ENCODE peak calls at places on chromosomes 13 and 19, in five cellular contexts. One of them, this sample, is unnamed. For H3K4me1, the result is how much of the 10 kb centered on the place peaks cover.

GRCh38 chr19:56476671-56477428 is at the start of gene ZNF667:
- DNase-seq in MM.1S: no peak
- DNase-seq in A549: no peak
- DNase-seq in SK-N-SH: peak
- DNase-seq in PC-3: peak
- DNase-seq in this sample: no peak

GRCh38 chr19:43667524-43668405 is 2.2 kb downstream of the PLAUR start:
- DNase-seq in MM.1S: no peak
- DNase-seq in A549: no peak
- DNase-seq in PC-3: no peak
- DNase-seq in SK-N-SH: no peak
- DNase-seq in this sample: no peak

GRCh38 chr13:28059214-28059613 is 41.2 kb downstream of the FLT3 start:
- DNase-seq in A549: peak
- DNase-seq in PC-3: peak
- DNase-seq in MM.1S: peak
- DNase-seq in SK-N-SH: peak
- DNase-seq in this sample: peak

GRCh38 chr13:114067381-114067885 is 65.0 kb downstream of the RASA3 start:
- DNase-seq in SK-N-SH: no peak
- DNase-seq in PC-3: peak
- DNase-seq in A549: no peak
- DNase-seq in MM.1S: peak
- DNase-seq in this sample: peak

GRCh38 chr19:48190288-48191284 is 20.1 kb downstream of the ZSWIM9 start:
- DNase-seq in PC-3: peak
- DNase-seq in MM.1S: no peak
- DNase-seq in SK-N-SH: no peak
- DNase-seq in A549: peak
- DNase-seq in this sample: peak

GRCh38 chr19:33052352-33052972 is 12.2 kb downstream of the RHPN2 start:
- DNase-seq in A549: peak
- DNase-seq in MM.1S: no peak
- DNase-seq in PC-3: peak
- DNase-seq in SK-N-SH: no peak
- DNase-seq in this sample: no peak

GRCh38 chr13:114008964-114009589 is 35.2 kb upstream of the C13orf46 start:
- DNase-seq in SK-N-SH: no peak
- DNase-seq in A549: no peak
- DNase-seq in MM.1S: no peak
- DNase-seq in PC-3: no peak
- DNase-seq in this sample: no peak

GRCh38 chr13:44385847-44386246 is 12.2 kb downstream of the SERP2 start:
- DNase-seq in SK-N-SH: no peak
- DNase-seq in A549: no peak
- DNase-seq in MM.1S: no peak
- DNase-seq in PC-3: no peak
- DNase-seq in this sample: no peak

GRCh38 chr19:14473915-14474578 is 1.1 kb downstream of the PTGER1 start:
- DNase-seq in A549: no peak
- DNase-seq in MM.1S: no peak
- DNase-seq in SK-N-SH: peak
- DNase-seq in PC-3: peak
- DNase-seq in this sample: no peak

GRCh38 chr13:98768522-98768921 is 16.1 kb upstream of the SLC15A1 start:
- DNase-seq in A549: no peak
- DNase-seq in SK-N-SH: no peak
- DNase-seq in PC-3: no peak
- DNase-seq in MM.1S: no peak
- DNase-seq in this sample: no peak

GRCh38 chr13:50248537-50249521 is 233.6 kb downstream of the KCNRG start:
- DNase-seq in PC-3: no peak
- DNase-seq in SK-N-SH: no peak
- DNase-seq in A549: no peak
- DNase-seq in MM.1S: no peak
- DNase-seq in this sample: peak

GRCh38 chr13:113581871-113582270 is 2.7 kb upstream of the TFDP1 start:
- DNase-seq in PC-3: no peak
- DNase-seq in MM.1S: no peak
- DNase-seq in SK-N-SH: no peak
- DNase-seq in A549: no peak
- DNase-seq in this sample: no peak

GRCh38 chr19:28980236-28980868 is 232.6 kb downstream of the UQCRFS1 start:
- DNase-seq in A549: peak
- DNase-seq in SK-N-SH: no peak
- DNase-seq in PC-3: no peak
- DNase-seq in MM.1S: no peak
- DNase-seq in this sample: no peak

GRCh38 chr13:39942177-39942900 is 286.9 kb downstream of the COG6 start:
- DNase-seq in MM.1S: no peak
- DNase-seq in A549: no peak
- DNase-seq in PC-3: no peak
- DNase-seq in SK-N-SH: no peak
- DNase-seq in this sample: no peak

GRCh38 chr13:60019119-60019993 is 144.4 kb downstream of the DIAPH3 start:
- DNase-seq in PC-3: no peak
- DNase-seq in A549: no peak
- DNase-seq in SK-N-SH: no peak
- DNase-seq in MM.1S: peak
- DNase-seq in this sample: peak

GRCh38 chr19:50485284-50485955 is 8.8 kb upstream of the GARIN5A start:
- DNase-seq in PC-3: no peak
- DNase-seq in MM.1S: no peak
- DNase-seq in A549: no peak
- DNase-seq in SK-N-SH: no peak
- DNase-seq in this sample: no peak

GRCh38 chr13:113448885-113449692 is 4.2 kb downstream of the ADPRHL1 start:
- DNase-seq in A549: peak
- DNase-seq in SK-N-SH: no peak
- DNase-seq in PC-3: peak
- DNase-seq in MM.1S: no peak
- DNase-seq in this sample: peak

GRCh38 chr19:28985201-28985600 is 227.8 kb downstream of the UQCRFS1 start:
- DNase-seq in SK-N-SH: no peak
- DNase-seq in PC-3: no peak
- DNase-seq in MM.1S: no peak
- DNase-seq in A549: no peak
- DNase-seq in this sample: no peak

GRCh38 chr19:10352764-10353671 is 13.6 kb upstream of the ICAM3 start:
- DNase-seq in PC-3: no peak
- DNase-seq in MM.1S: no peak
- DNase-seq in SK-N-SH: no peak
- DNase-seq in A549: no peak
- DNase-seq in this sample: no peak

GRCh38 chr19:56076413-56076998 is 44.6 kb downstream of the ZNF787 start:
- DNase-seq in SK-N-SH: peak
- DNase-seq in A549: peak
- DNase-seq in MM.1S: peak
- DNase-seq in PC-3: peak
- DNase-seq in this sample: peak

GRCh38 chr13:40452038-40452666 is 214.3 kb downstream of the FOXO1 start:
- DNase-seq in A549: no peak
- DNase-seq in SK-N-SH: no peak
- DNase-seq in MM.1S: no peak
- DNase-seq in PC-3: no peak
- DNase-seq in this sample: no peak

GRCh38 chr13:65913173-65913572 is 1317.0 kb downstream of the PCDH9 start:
- DNase-seq in MM.1S: no peak
- DNase-seq in SK-N-SH: no peak
- DNase-seq in A549: no peak
- DNase-seq in PC-3: peak
- DNase-seq in this sample: no peak

GRCh38 chr13:108895220-108895704 is 265.9 kb downstream of the MYO16 start:
- DNase-seq in A549: peak
- DNase-seq in MM.1S: peak
- DNase-seq in PC-3: peak
- DNase-seq in SK-N-SH: peak
- DNase-seq in this sample: peak

GRCh38 chr13:83691966-83692365 is 190.3 kb downstream of the SLITRK1 start:
- DNase-seq in MM.1S: no peak
- DNase-seq in SK-N-SH: no peak
- DNase-seq in PC-3: no peak
- DNase-seq in A549: no peak
- DNase-seq in this sample: no peak

GRCh38 chr13:33751151-33751550 is 66.8 kb upstream of the RFC3 start:
- DNase-seq in PC-3: no peak
- DNase-seq in A549: no peak
- DNase-seq in MM.1S: no peak
- DNase-seq in SK-N-SH: no peak
- DNase-seq in this sample: no peak

GRCh38 chr19:56091066-56091490 is 30.0 kb downstream of the ZNF787 start:
- DNase-seq in A549: peak
- DNase-seq in SK-N-SH: no peak
- DNase-seq in PC-3: peak
- DNase-seq in MM.1S: no peak
- DNase-seq in this sample: no peak

GRCh38 chr13:48533986-48534600 is 1.2 kb upstream of the RCBTB2 start:
- DNase-seq in SK-N-SH: no peak
- DNase-seq in A549: no peak
- DNase-seq in PC-3: no peak
- DNase-seq in MM.1S: no peak
- DNase-seq in this sample: no peak

GRCh38 chr13:72198042-72198441 is 331.0 kb upstream of the DACH1 start:
- DNase-seq in PC-3: no peak
- DNase-seq in MM.1S: no peak
- DNase-seq in SK-N-SH: no peak
- DNase-seq in A549: no peak
- DNase-seq in this sample: no peak

GRCh38 chr13:97648171-97648880 is 214.4 kb downstream of the RAP2A start:
- DNase-seq in PC-3: no peak
- DNase-seq in SK-N-SH: no peak
- DNase-seq in A549: no peak
- DNase-seq in MM.1S: no peak
- DNase-seq in this sample: no peak

GRCh38 chr13:43307921-43308433 is 284.6 kb downstream of the DNAJC15 start:
- DNase-seq in SK-N-SH: peak
- DNase-seq in A549: peak
- DNase-seq in MM.1S: no peak
- DNase-seq in PC-3: peak
- DNase-seq in this sample: peak

GRCh38 chr19:30029721-30030510 is 87.9 kb downstream of the URI1 start:
- DNase-seq in MM.1S: no peak
- DNase-seq in A549: peak
- DNase-seq in PC-3: peak
- DNase-seq in SK-N-SH: no peak
- DNase-seq in this sample: no peak

GRCh38 chr13:29676941-29677452 is 81.5 kb upstream of the SLC7A1 start:
- DNase-seq in MM.1S: no peak
- DNase-seq in SK-N-SH: no peak
- DNase-seq in A549: peak
- DNase-seq in PC-3: no peak
- DNase-seq in this sample: no peak

GRCh38 chr13:51552027-51552426 is 32.2 kb upstream of the WDFY2 start:
- DNase-seq in A549: no peak
- DNase-seq in SK-N-SH: no peak
- DNase-seq in PC-3: no peak
- DNase-seq in MM.1S: no peak
- DNase-seq in this sample: no peak

GRCh38 chr19:48569814-48570213 is 17.8 kb downstream of the SULT2B1 start:
- DNase-seq in MM.1S: no peak
- DNase-seq in SK-N-SH: no peak
- DNase-seq in A549: no peak
- DNase-seq in PC-3: no peak
- DNase-seq in this sample: no peak

GRCh38 chr13:32938907-32939306 is 77.3 kb upstream of the KL start:
- DNase-seq in SK-N-SH: no peak
- DNase-seq in A549: peak
- DNase-seq in MM.1S: no peak
- DNase-seq in PC-3: peak
- DNase-seq in this sample: no peak

GRCh38 chr13:114166381-114167131 is 12.5 kb upstream of the CFAP97D2 start:
- DNase-seq in SK-N-SH: peak
- DNase-seq in MM.1S: no peak
- DNase-seq in A549: no peak
- DNase-seq in PC-3: no peak
- DNase-seq in this sample: no peak

DNA sequence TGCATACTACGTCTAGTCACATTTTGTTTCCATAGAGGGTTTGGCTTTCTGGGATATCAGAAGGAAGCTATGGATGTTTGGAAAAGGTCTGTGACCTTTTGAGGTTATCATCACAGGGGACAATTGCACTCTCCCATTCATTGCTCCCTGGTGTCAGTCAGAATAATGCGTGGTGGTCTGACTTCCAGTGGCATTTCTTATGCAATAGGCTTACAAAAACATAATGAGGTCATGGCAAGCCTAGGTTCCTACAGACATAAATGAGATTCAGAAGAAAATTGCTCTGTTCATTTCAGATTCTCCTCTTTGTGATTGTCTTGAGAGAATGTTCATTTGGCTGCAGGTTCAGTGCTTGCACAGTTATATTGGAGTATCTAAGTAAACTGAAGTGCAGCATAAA is 54.6 kb downstream of the ARHGAP35 start:
- DNase-seq in A549: no peak
- DNase-seq in PC-3: no peak
- DNase-seq in SK-N-SH: no peak
- DNase-seq in MM.1S: no peak
- DNase-seq in this sample: no peak
- H3K4me1 ChIP-seq in A549: half or more
- H3K4me1 ChIP-seq in PC-3: under half
- H3K4me1 ChIP-seq in SK-N-SH: under half
- H3K4me1 ChIP-seq in MM.1S: under half
- H3K4me1 ChIP-seq in this sample: under half

GRCh38 chr19:1168877-1169791 is 4.9 kb downstream of the SBNO2 start:
- DNase-seq in PC-3: peak
- DNase-seq in A549: peak
- DNase-seq in MM.1S: no peak
- DNase-seq in SK-N-SH: no peak
- DNase-seq in this sample: no peak
- H3K4me2 ChIP-seq in PC-3: peak
- H3K4me2 ChIP-seq in A549: peak
- H3K4me2 ChIP-seq in MM.1S: no peak
- H3K4me2 ChIP-seq in SK-N-SH: peak
- H3K4me2 ChIP-seq in this sample: no peak

GRCh38 chr13:110713981-110714797 is 689 bp downstream of the ING1 start:
- DNase-seq in PC-3: peak
- DNase-seq in A549: peak
- DNase-seq in SK-N-SH: peak
- DNase-seq in MM.1S: peak
- DNase-seq in this sample: peak
- TF ChIP-seq CTCF in PC-3: no peak
- TF ChIP-seq CTCF in A549: no peak
- TF ChIP-seq CTCF in SK-N-SH: no peak
- TF ChIP-seq CTCF in MM.1S: no peak
- TF ChIP-seq CTCF in this sample: peak

DNA sequence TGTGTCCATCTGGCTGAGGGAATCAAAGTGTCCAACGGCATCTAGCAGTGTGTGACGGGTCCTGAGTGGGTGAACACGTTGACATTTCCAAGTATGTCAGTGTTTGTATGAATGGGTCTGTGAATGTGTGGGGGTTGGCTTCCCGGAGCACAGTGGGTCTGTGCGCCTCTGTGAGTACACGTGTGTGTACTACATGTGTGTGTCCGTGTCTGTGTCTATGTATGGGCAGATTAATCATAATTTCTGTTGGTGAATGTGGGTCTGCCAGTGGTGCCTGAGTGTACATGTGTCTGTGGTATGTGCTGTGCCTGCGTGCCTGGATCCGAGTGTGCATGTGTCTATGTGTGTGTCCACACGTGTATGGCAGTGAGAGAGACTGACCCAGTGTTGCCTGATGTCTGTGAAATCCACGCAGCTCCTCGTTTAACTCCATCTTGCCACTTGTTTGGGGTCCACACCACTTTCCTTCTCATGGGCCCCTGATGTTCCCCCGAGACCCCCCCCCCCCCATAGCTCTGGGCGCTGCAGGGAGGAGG is 5.4 kb downstream of the CCDC8 start:
- DNase-seq in PC-3: no peak
- DNase-seq in A549: no peak
- DNase-seq in MM.1S: no peak
- DNase-seq in SK-N-SH: no peak
- DNase-seq in this sample: no peak
- H3K4me1 ChIP-seq in PC-3: under half
- H3K4me1 ChIP-seq in A549: under half
- H3K4me1 ChIP-seq in MM.1S: under half
- H3K4me1 ChIP-seq in SK-N-SH: under half
- H3K4me1 ChIP-seq in this sample: under half